ENCODE peak calls at places on chromosomes 3 and 15, in four cellular contexts. One of them, this sample, is unnamed.

GRCh38 chr3:159978353-159978752 is 10.3 kb upstream of the IL12A start:
- DNase-seq in esophagus squamous epithelium: no peak
- DNase-seq in GM12891: no peak
- DNase-seq in Peyer's patch: no peak
- DNase-seq in this sample: no peak

GRCh38 chr15:69154026-69154425 is 6.4 kb upstream of the GLCE start:
- DNase-seq in Peyer's patch: no peak
- DNase-seq in esophagus squamous epithelium: no peak
- DNase-seq in GM12891: no peak
- DNase-seq in this sample: no peak

GRCh38 chr15:89647191-89647851 is 7.9 kb downstream of the KIF7 start:
- DNase-seq in esophagus squamous epithelium: no peak
- DNase-seq in Peyer's patch: peak
- DNase-seq in GM12891: peak
- DNase-seq in this sample: peak

GRCh38 chr15:95459288-95459687 is 871.2 kb upstream of the NR2F2 start:
- DNase-seq in esophagus squamous epithelium: no peak
- DNase-seq in GM12891: no peak
- DNase-seq in Peyer's patch: no peak
- DNase-seq in this sample: no peak

GRCh38 chr3:102195198-102195948 is 239.4 kb upstream of the ZPLD1 start:
- DNase-seq in GM12891: no peak
- DNase-seq in esophagus squamous epithelium: no peak
- DNase-seq in Peyer's patch: no peak
- DNase-seq in this sample: no peak

GRCh38 chr3:165523801-165524200 is 313.4 kb downstream of the BCHE start:
- DNase-seq in Peyer's patch: no peak
- DNase-seq in GM12891: no peak
- DNase-seq in esophagus squamous epithelium: no peak
- DNase-seq in this sample: no peak

GRCh38 chr3:8239095-8239494 is 262.5 kb upstream of the LMCD1 start:
- DNase-seq in esophagus squamous epithelium: no peak
- DNase-seq in Peyer's patch: no peak
- DNase-seq in GM12891: no peak
- DNase-seq in this sample: no peak

GRCh38 chr3:17195192-17195611 is 310.4 kb downstream of the PLCL2 start:
- DNase-seq in Peyer's patch: peak
- DNase-seq in GM12891: peak
- DNase-seq in esophagus squamous epithelium: no peak
- DNase-seq in this sample: peak

GRCh38 chr3:7734456-7734855 is 767.2 kb upstream of the LMCD1 start:
- DNase-seq in Peyer's patch: no peak
- DNase-seq in GM12891: no peak
- DNase-seq in esophagus squamous epithelium: no peak
- DNase-seq in this sample: no peak

GRCh38 chr3:187957209-187957981 is 196.6 kb upstream of the LPP start:
- DNase-seq in esophagus squamous epithelium: no peak
- DNase-seq in Peyer's patch: no peak
- DNase-seq in GM12891: no peak
- DNase-seq in this sample: no peak

DNA sequence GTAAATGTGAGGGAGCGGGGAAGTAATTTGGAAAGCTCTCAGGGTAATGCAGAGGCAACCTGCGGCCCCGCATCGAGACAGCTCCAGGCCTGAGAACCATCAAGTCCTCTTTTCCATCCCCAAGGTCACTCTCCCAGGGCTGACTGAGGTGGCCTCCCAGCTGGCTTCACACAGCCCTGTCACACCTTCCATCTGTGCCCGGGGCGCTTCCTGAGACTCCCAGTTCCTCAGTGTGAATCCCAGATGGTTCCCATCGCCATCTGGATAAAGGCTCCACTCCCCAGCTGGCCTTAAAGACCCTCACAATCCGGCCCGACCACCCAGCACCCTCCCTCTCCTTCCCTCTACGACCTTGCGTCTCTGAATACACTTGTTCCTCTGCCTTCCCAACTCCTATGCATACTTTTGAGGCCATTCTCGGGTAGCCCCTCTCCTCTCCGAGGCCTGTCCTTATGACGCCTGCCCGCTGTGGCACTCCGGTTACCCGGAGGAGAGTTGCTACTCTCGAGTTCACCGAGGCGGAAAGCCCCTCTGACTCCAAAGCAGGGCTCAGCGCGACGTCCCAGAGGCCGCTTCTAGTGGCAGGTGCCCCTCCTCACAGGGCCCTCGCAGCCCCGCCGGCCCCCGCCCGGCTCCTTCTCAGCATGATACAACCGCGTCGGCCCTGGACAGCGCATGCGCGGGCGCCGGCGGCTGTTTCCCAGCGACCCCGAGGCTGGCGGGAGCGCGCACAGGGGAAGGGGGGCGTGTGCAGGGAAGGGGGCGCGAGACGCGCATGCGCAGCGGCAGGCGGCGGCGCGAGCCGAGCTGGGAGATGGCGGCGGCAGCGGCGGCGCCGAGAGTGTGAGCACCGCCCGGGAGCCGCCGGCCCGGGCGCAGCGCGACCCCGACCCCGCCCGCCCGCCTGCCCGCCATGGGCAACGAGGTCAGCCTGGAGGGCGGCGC is at the start of gene BSN:
- DNase-seq in GM12891: peak
- DNase-seq in esophagus squamous epithelium: no peak
- DNase-seq in Peyer's patch: peak
- DNase-seq in this sample: peak
- TF ChIP-seq POLR2A in GM12891: no peak
- TF ChIP-seq POLR2A in esophagus squamous epithelium: no peak
- TF ChIP-seq POLR2A in Peyer's patch: no peak
- TF ChIP-seq POLR2A in this sample: no peak

GRCh38 chr3:30864836-30865235 is 29.6 kb downstream of the GADL1 start:
- DNase-seq in GM12891: no peak
- DNase-seq in esophagus squamous epithelium: no peak
- DNase-seq in Peyer's patch: no peak
- DNase-seq in this sample: no peak
- TF ChIP-seq POLR2A in GM12891: no peak
- TF ChIP-seq POLR2A in esophagus squamous epithelium: no peak
- TF ChIP-seq POLR2A in Peyer's patch: no peak
- TF ChIP-seq POLR2A in this sample: no peak

GRCh38 chr3:10944866-10945265 is 47.7 kb upstream of the SLC6A1 start:
- DNase-seq in Peyer's patch: no peak
- DNase-seq in esophagus squamous epithelium: no peak
- DNase-seq in GM12891: no peak
- DNase-seq in this sample: no peak
- TF ChIP-seq POLR2A in Peyer's patch: no peak
- TF ChIP-seq POLR2A in esophagus squamous epithelium: no peak
- TF ChIP-seq POLR2A in GM12891: no peak
- TF ChIP-seq POLR2A in this sample: no peak

DNA sequence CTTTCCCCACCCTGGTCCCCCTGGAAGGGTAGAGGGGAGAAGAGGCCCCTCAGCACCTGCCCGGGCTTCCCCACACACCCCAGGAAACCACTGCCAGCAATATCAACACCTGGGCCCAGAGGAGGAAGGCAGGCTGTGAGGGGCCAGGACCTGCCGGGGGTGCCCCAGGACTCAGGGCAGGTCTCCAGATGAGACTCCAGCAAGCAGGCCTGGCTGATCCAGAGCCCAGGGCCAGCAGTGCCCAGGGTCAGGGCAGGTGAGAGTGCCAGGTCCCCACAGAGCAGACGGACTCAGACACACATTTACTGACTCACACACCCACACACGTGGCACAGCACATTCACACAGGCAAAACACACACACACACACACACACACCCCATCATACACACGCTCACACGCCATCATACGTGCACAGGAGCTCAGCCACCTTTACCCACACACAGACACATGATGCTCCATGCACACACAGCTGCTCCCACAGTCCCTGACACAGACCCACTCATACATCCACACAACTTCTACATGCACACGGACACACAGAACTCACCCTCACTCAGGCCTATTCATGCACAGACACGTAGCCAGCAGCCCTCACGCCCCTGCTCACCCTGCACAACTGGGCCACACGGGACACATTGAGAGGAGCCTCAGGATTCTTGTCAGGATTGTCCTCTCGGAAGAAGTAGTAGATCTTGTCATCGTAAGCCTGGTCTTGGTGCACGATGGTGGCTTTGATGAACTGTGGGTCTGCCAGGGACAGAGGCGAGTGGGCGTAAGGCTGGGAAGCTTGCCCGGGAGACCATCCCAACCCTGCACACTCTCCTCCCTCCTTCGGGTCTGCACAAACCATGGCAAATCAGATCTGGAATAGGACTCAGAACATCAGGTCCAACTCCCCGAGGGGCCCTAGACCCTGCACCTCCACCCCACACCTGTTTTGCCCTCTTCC is 17.5 kb downstream of the SEMA7A start:
- DNase-seq in Peyer's patch: no peak
- DNase-seq in esophagus squamous epithelium: no peak
- DNase-seq in GM12891: no peak
- DNase-seq in this sample: no peak
- TF ChIP-seq POLR2A in Peyer's patch: no peak
- TF ChIP-seq POLR2A in esophagus squamous epithelium: no peak
- TF ChIP-seq POLR2A in GM12891: no peak
- TF ChIP-seq POLR2A in this sample: no peak